ENCODE peak calls at places on chromosomes 6 and 20, in six cellular contexts. D is AG04450, I is aorta, S is DMS 273 treated with DMSO at 0.1 percent for 48 hours, M is ovary, P is endothelial cell. T is an unnamed sample.

GRCh38 chr20:45193331-45193730 is 13.5 kb upstream of the SEMG1 start:
- DNase-seq in D (no peak), I (no peak), S (no peak), M (no peak), P (no peak), T (no peak)

GRCh38 chr6:5592911-5593519 is 331.7 kb downstream of the FARS2 start:
- DNase-seq in D (no peak), I (no peak), S (no peak), M (no peak), P (no peak), T (no peak)

GRCh38 chr6:140909156-140909555 is 1223.6 kb upstream of the GJE1 start:
- DNase-seq in D (no peak), I (no peak), S (no peak), M (no peak), P (no peak), T (no peak)

GRCh38 chr6:127207591-127208120 is 59.0 kb upstream of the RNF146 start:
- DNase-seq in D (no peak), I (no peak), S (no peak), M (no peak), P (no peak), T (no peak)

GRCh38 chr20:16477632-16478031 is 95.6 kb downstream of the KIF16B start:
- DNase-seq in D (no peak), I (no peak), S (no peak), M (no peak), P (no peak), T (no peak)

GRCh38 chr20:60331688-60332300 is 373.6 kb downstream of the CDH26 start:
- DNase-seq in D (no peak), I (no peak), S (no peak), M (no peak), P (no peak), T (no peak)

GRCh38 chr6:157650261-157650640 is 172.8 kb upstream of the SNX9 start:
- DNase-seq in D (no peak), I (peak; percentile 58), S (no peak), M (peak; percentile 59), P (no peak), T (no peak)

GRCh38 chr6:3872370-3872854 is 23.2 kb downstream of the FAM50B start:
- DNase-seq in D (no peak), I (no peak), S (no peak), M (no peak), P (no peak), T (no peak)

GRCh38 chr6:129370268-129370916 is 339.6 kb downstream of the ARHGAP18 start:
- DNase-seq in D (peak; percentile 18), I (peak; percentile 40), S (peak; percentile 7), M (peak; percentile 60), P (peak; percentile 42), T (no peak)

GRCh38 chr6:141677598-141678211 is 455.0 kb upstream of the GJE1 start:
- DNase-seq in D (no peak), I (no peak), S (peak; percentile 28), M (no peak), P (peak; percentile 12), T (peak; percentile 36)

GRCh38 chr6:134464690-134465411 is 146.9 kb upstream of the SGK1 start:
- DNase-seq in D (peak; percentile 60), I (no peak), S (peak; percentile 77), M (no peak), P (no peak), T (no peak)

GRCh38 chr6:160461641-160462040 is 113.5 kb downstream of the SLC22A3 start:
- DNase-seq in D (no peak), I (no peak), S (no peak), M (no peak), P (no peak), T (peak; percentile 19)

GRCh38 chr6:66961191-66961590 is 1254.2 kb upstream of the EYS start:
- DNase-seq in D (no peak), I (no peak), S (no peak), M (no peak), P (no peak), T (no peak)